ENCODE peak calls at places on chromosome 11, in seven cellular contexts. One of them, this sample, is unnamed.

GRCh38 chr11:57283231-57283990 is 41.3 kb downstream of the TNKS1BP1 start:
- DNase-seq in stimulated activated CD8-positive, alpha-beta memory T cell treated with anti-CD3 and anti-CD28 coated beads, Interleukin-4, amount 100 ng/mL, for 48 hours: no peak
- DNase-seq in HFF-Myc: no peak
- DNase-seq in activated naive CD4-positive, alpha-beta T cell: no peak
- DNase-seq in NAMALWA: no peak
- DNase-seq in islet precursor cell: no peak
- DNase-seq in GM06990: no peak
- DNase-seq in this sample: no peak

GRCh38 chr11:1126935-1127663 is 30.7 kb upstream of the MUC5AC start:
- DNase-seq in stimulated activated CD8-positive, alpha-beta memory T cell treated with anti-CD3 and anti-CD28 coated beads, Interleukin-4, amount 100 ng/mL, for 48 hours: peak; percentile 6
- DNase-seq in HFF-Myc: no peak
- DNase-seq in activated naive CD4-positive, alpha-beta T cell: no peak
- DNase-seq in NAMALWA: no peak
- DNase-seq in islet precursor cell: peak; percentile 49
- DNase-seq in GM06990: no peak
- DNase-seq in this sample: peak; percentile 14

GRCh38 chr11:13160302-13160701 is 117.3 kb upstream of the BMAL1 start:
- DNase-seq in stimulated activated CD8-positive, alpha-beta memory T cell treated with anti-CD3 and anti-CD28 coated beads, Interleukin-4, amount 100 ng/mL, for 48 hours: no peak
- DNase-seq in HFF-Myc: no peak
- DNase-seq in activated naive CD4-positive, alpha-beta T cell: no peak
- DNase-seq in NAMALWA: no peak
- DNase-seq in islet precursor cell: no peak
- DNase-seq in GM06990: no peak
- DNase-seq in this sample: no peak

GRCh38 chr11:102806296-102806695 is 8.3 kb upstream of the MMP1 start:
- DNase-seq in stimulated activated CD8-positive, alpha-beta memory T cell treated with anti-CD3 and anti-CD28 coated beads, Interleukin-4, amount 100 ng/mL, for 48 hours: no peak
- DNase-seq in HFF-Myc: no peak
- DNase-seq in activated naive CD4-positive, alpha-beta T cell: no peak
- DNase-seq in NAMALWA: no peak
- DNase-seq in islet precursor cell: no peak
- DNase-seq in GM06990: no peak
- DNase-seq in this sample: no peak

GRCh38 chr11:74255741-74256369 is 55.6 kb downstream of the P4HA3 start:
- DNase-seq in stimulated activated CD8-positive, alpha-beta memory T cell treated with anti-CD3 and anti-CD28 coated beads, Interleukin-4, amount 100 ng/mL, for 48 hours: peak; percentile 55
- DNase-seq in HFF-Myc: peak; percentile 21
- DNase-seq in activated naive CD4-positive, alpha-beta T cell: no peak
- DNase-seq in NAMALWA: peak; percentile 83
- DNase-seq in islet precursor cell: peak; percentile 67
- DNase-seq in GM06990: no peak
- DNase-seq in this sample: no peak

GRCh38 chr11:130452941-130453340 is 4.5 kb downstream of the ADAMTS15 start:
- DNase-seq in stimulated activated CD8-positive, alpha-beta memory T cell treated with anti-CD3 and anti-CD28 coated beads, Interleukin-4, amount 100 ng/mL, for 48 hours: no peak
- DNase-seq in HFF-Myc: no peak
- DNase-seq in activated naive CD4-positive, alpha-beta T cell: no peak
- DNase-seq in NAMALWA: no peak
- DNase-seq in islet precursor cell: no peak
- DNase-seq in GM06990: no peak
- DNase-seq in this sample: no peak

GRCh38 chr11:14232652-14233051 is 126.3 kb downstream of the RRAS2 start:
- DNase-seq in stimulated activated CD8-positive, alpha-beta memory T cell treated with anti-CD3 and anti-CD28 coated beads, Interleukin-4, amount 100 ng/mL, for 48 hours: no peak
- DNase-seq in HFF-Myc: no peak
- DNase-seq in activated naive CD4-positive, alpha-beta T cell: no peak
- DNase-seq in NAMALWA: no peak
- DNase-seq in islet precursor cell: peak; percentile 66
- DNase-seq in GM06990: no peak
- DNase-seq in this sample: no peak

GRCh38 chr11:68271023-68271780 is 571 bp downstream of the C11orf24 start:
- DNase-seq in stimulated activated CD8-positive, alpha-beta memory T cell treated with anti-CD3 and anti-CD28 coated beads, Interleukin-4, amount 100 ng/mL, for 48 hours: peak; percentile 75
- DNase-seq in HFF-Myc: peak; percentile 51
- DNase-seq in activated naive CD4-positive, alpha-beta T cell: no peak
- DNase-seq in NAMALWA: peak; percentile 95
- DNase-seq in islet precursor cell: peak; percentile 85
- DNase-seq in GM06990: peak; percentile 72
- DNase-seq in this sample: no peak

GRCh38 chr11:69674267-69674885 is 777 bp downstream of the LTO1 start:
- DNase-seq in stimulated activated CD8-positive, alpha-beta memory T cell treated with anti-CD3 and anti-CD28 coated beads, Interleukin-4, amount 100 ng/mL, for 48 hours: peak; percentile 33
- DNase-seq in HFF-Myc: no peak
- DNase-seq in activated naive CD4-positive, alpha-beta T cell: no peak
- DNase-seq in NAMALWA: no peak
- DNase-seq in islet precursor cell: no peak
- DNase-seq in GM06990: no peak
- DNase-seq in this sample: no peak

GRCh38 chr11:115251126-115251525 is 253.1 kb downstream of the CADM1 start:
- DNase-seq in stimulated activated CD8-positive, alpha-beta memory T cell treated with anti-CD3 and anti-CD28 coated beads, Interleukin-4, amount 100 ng/mL, for 48 hours: no peak
- DNase-seq in HFF-Myc: no peak
- DNase-seq in activated naive CD4-positive, alpha-beta T cell: no peak
- DNase-seq in NAMALWA: no peak
- DNase-seq in islet precursor cell: no peak
- DNase-seq in GM06990: no peak
- DNase-seq in this sample: no peak

GRCh38 chr11:128520886-128521696 is 66.3 kb downstream of the ETS1 start:
- DNase-seq in stimulated activated CD8-positive, alpha-beta memory T cell treated with anti-CD3 and anti-CD28 coated beads, Interleukin-4, amount 100 ng/mL, for 48 hours: no peak
- DNase-seq in HFF-Myc: no peak
- DNase-seq in activated naive CD4-positive, alpha-beta T cell: no peak
- DNase-seq in NAMALWA: peak; percentile 38
- DNase-seq in islet precursor cell: no peak
- DNase-seq in GM06990: no peak
- DNase-seq in this sample: no peak

GRCh38 chr11:134555510-134555909 is 143.5 kb upstream of the B3GAT1 start:
- DNase-seq in stimulated activated CD8-positive, alpha-beta memory T cell treated with anti-CD3 and anti-CD28 coated beads, Interleukin-4, amount 100 ng/mL, for 48 hours: no peak
- DNase-seq in HFF-Myc: no peak
- DNase-seq in activated naive CD4-positive, alpha-beta T cell: no peak
- DNase-seq in NAMALWA: no peak
- DNase-seq in islet precursor cell: no peak
- DNase-seq in GM06990: no peak
- DNase-seq in this sample: no peak

GRCh38 chr11:93220078-93220477 is 22.3 kb upstream of the SLC36A4 start:
- DNase-seq in stimulated activated CD8-positive, alpha-beta memory T cell treated with anti-CD3 and anti-CD28 coated beads, Interleukin-4, amount 100 ng/mL, for 48 hours: no peak
- DNase-seq in HFF-Myc: no peak
- DNase-seq in activated naive CD4-positive, alpha-beta T cell: no peak
- DNase-seq in NAMALWA: no peak
- DNase-seq in islet precursor cell: no peak
- DNase-seq in GM06990: no peak
- DNase-seq in this sample: no peak

This sample was measured in omental fat pad.